ENCODE peak calls at places on chromosomes 11 and 22, in nine cellular contexts. Y is SK-N-SH, A is neural progenitor cell, S is GM23248, O is hepatocyte, N is MM.1S, D is GM23338, H is HCT116, T is PC-3. R is an unnamed sample.

GRCh38 chr11:75520688-75521087 is 5.1 kb downstream of the GDPD5 start:
- DNase-seq in H (no peak), A (no peak), S (no peak), N (no peak), O (no peak), T (no peak), Y (no peak), D (no peak), R (no peak)

GRCh38 chr11:111335596-111335995 is 37.2 kb downstream of the POU2AF3 start:
- DNase-seq in D (no peak), N (no peak), Y (no peak), T (peak), S (peak), A (no peak), H (no peak), O (no peak), R (no peak)

GRCh38 chr11:71425409-71425808 is 22.8 kb downstream of the DHCR7 start:
- DNase-seq in S (no peak), A (peak), D (peak), Y (no peak), O (no peak), H (no peak), N (no peak), T (peak), R (peak)

GRCh38 chr11:133137939-133138338 is 394.4 kb downstream of the OPCML start:
- DNase-seq in T (no peak), O (no peak), D (no peak), S (no peak), H (no peak), Y (no peak), A (no peak), N (no peak), R (no peak)

GRCh38 chr11:1919428-1920127 is at the start of gene TNNT3:
- DNase-seq in H (no peak), S (peak), Y (peak), T (no peak), O (no peak), N (no peak), A (peak), D (no peak), R (no peak)

GRCh38 chr11:45333506-45333971 is 47.4 kb upstream of the SYT13 start:
- DNase-seq in D (peak), A (no peak), Y (peak), H (peak), S (peak), T (peak), O (peak), N (peak), R (peak)

GRCh38 chr11:126083829-126084607 is 21.4 kb upstream of the CDON start:
- DNase-seq in S (no peak), O (no peak), H (no peak), Y (peak), D (no peak), N (peak), A (peak), T (no peak), R (peak)

GRCh38 chr11:84870486-84870885 is 756.7 kb downstream of the DLG2 start:
- DNase-seq in N (no peak), H (no peak), A (no peak), Y (no peak), D (no peak), S (no peak), T (peak), O (no peak), R (no peak)

GRCh38 chr11:130070109-130070828 is 575 bp downstream of the APLP2 start:
- DNase-seq in Y (peak), H (no peak), D (peak), O (peak), S (peak), A (peak), N (peak), T (peak), R (peak)

GRCh38 chr22:31637375-31637937 is 24.6 kb downstream of the PISD start:
- DNase-seq in Y (no peak), A (no peak), N (no peak), S (no peak), O (no peak), H (no peak), T (no peak), D (peak), R (peak)

GRCh38 chr22:24567668-24568067 is 11.9 kb downstream of the SNRPD3 start:
- DNase-seq in D (no peak), S (no peak), Y (no peak), H (no peak), N (no peak), A (no peak), O (no peak), T (no peak), R (no peak)

GRCh38 chr11:44744160-44744559 is 17.4 kb downstream of the TSPAN18 start:
- DNase-seq in N (no peak), H (no peak), Y (peak), A (no peak), D (no peak), T (no peak), S (peak), O (no peak), R (no peak)

GRCh38 chr11:128775513-128775912 is 81.6 kb downstream of the FLI1 start:
- DNase-seq in D (no peak), A (no peak), T (no peak), Y (no peak), O (no peak), H (no peak), S (no peak), N (no peak), R (no peak)

GRCh38 chr11:47051217-47051616 is 114.7 kb downstream of the CSTPP1 start:
- DNase-seq in D (no peak), O (no peak), S (peak), H (no peak), Y (no peak), N (no peak), T (no peak), A (no peak), R (no peak)

GRCh38 chr22:22428222-22429098 is 80.1 kb downstream of the ZNF280B start:
- DNase-seq in Y (no peak), O (no peak), A (no peak), D (no peak), S (no peak), H (no peak), N (no peak), T (no peak), R (no peak)

GRCh38 chr22:46390652-46391301 is 55.3 kb downstream of the TRMU start:
- DNase-seq in Y (peak), S (peak), H (no peak), T (peak), D (no peak), O (no peak), N (no peak), A (peak), R (no peak)

GRCh38 chr11:121035823-121036222 is 11.9 kb downstream of the TBCEL start:
- DNase-seq in H (no peak), O (no peak), T (no peak), D (no peak), S (no peak), A (no peak), N (peak), Y (no peak), R (no peak)

GRCh38 chr11:126277780-126278179 is 5.1 kb upstream of the TIRAP start:
- DNase-seq in O (no peak), D (no peak), H (no peak), Y (no peak), S (no peak), A (no peak), T (no peak), N (no peak), R (no peak)

GRCh38 chr22:38923463-38924196 is 33.8 kb upstream of the APOBEC3A start:
- DNase-seq in D (peak), T (peak), H (peak), A (peak), N (no peak), Y (peak), O (peak), S (peak), R (no peak)

GRCh38 chr11:17989306-17989705 is 23.5 kb downstream of the SERGEF start:
- DNase-seq in D (no peak), S (no peak), T (no peak), O (no peak), Y (no peak), H (no peak), A (no peak), N (no peak), R (no peak)

GRCh38 chr11:96197221-96197620 is 145.8 kb downstream of the MAML2 start:
- DNase-seq in O (no peak), N (no peak), H (no peak), Y (no peak), S (peak), T (no peak), D (no peak), A (no peak), R (no peak)

GRCh38 chr11:70538641-70539359 is 140.5 kb downstream of the CTTN start:
- DNase-seq in S (no peak), Y (peak), A (no peak), T (no peak), N (no peak), D (no peak), H (no peak), O (no peak), R (no peak)

GRCh38 chr11:3206128-3206921 is 12.3 kb downstream of the MRGPRG start:
- DNase-seq in D (no peak), S (no peak), T (no peak), A (no peak), Y (no peak), H (no peak), N (no peak), O (no peak), R (no peak)
- TF ChIP-seq EZH2phosphoT487 in D (no peak), S (no peak), T (no peak), A (no peak), Y (no peak), H (no peak), N (no peak), O (no peak), R (no peak)

GRCh38 chr22:30261134-30261533 is 5.5 kb downstream of the OSM start:
- DNase-seq in Y (no peak), D (no peak), S (no peak), H (no peak), A (no peak), T (no peak), O (no peak), N (no peak), R (no peak)
- TF ChIP-seq EZH2phosphoT487 in Y (no peak), D (no peak), S (no peak), H (no peak), A (no peak), T (no peak), O (no peak), N (no peak), R (no peak)

DNA sequence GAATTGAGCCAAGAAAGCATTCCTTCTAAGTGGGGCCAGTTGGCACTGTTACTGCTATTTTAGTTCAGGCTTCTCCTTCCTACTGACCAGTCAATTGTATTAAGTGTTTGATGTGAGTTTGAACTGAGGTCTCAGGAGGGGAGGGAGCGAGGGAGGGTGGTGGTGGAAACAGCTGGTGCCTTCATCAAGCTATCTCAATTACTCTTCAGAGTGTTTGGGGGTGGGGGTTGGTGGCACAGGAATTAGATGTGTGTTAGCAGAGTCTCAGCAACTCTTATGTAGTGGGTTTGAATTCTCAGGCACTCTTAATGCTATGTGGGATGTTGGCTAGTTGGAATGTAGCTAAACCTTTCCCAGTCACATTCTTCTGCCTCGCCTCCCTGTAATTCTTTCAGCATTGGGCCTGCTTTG is 14.5 kb downstream of the CTNND1 start:
- DNase-seq in O (no peak), S (peak), H (no peak), A (peak), D (peak), Y (no peak), N (no peak), T (no peak), R (no peak)
- TF ChIP-seq EZH2phosphoT487 in O (no peak), S (no peak), H (no peak), A (no peak), D (no peak), Y (no peak), N (no peak), T (no peak), R (no peak)

GRCh38 chr11:100671471-100671870 is 15.6 kb upstream of the ARHGAP42 start:
- DNase-seq in D (no peak), S (no peak), A (no peak), O (no peak), N (no peak), H (no peak), T (peak), Y (no peak), R (no peak)
- TF ChIP-seq EZH2phosphoT487 in D (no peak), S (no peak), A (no peak), O (no peak), N (no peak), H (no peak), T (no peak), Y (no peak), R (no peak)

GRCh38 chr11:103354656-103355055 is 245.4 kb downstream of the DYNC2H1 start:
- DNase-seq in N (no peak), O (no peak), S (no peak), T (no peak), D (no peak), H (no peak), A (no peak), Y (no peak), R (no peak)

GRCh38 chr11:103359221-103359620 is 250.0 kb downstream of the DYNC2H1 start:
- DNase-seq in D (no peak), Y (no peak), H (no peak), S (no peak), A (no peak), O (no peak), N (no peak), T (no peak), R (no peak)

GRCh38 chr11:103358251-103358650 is 249.0 kb downstream of the DYNC2H1 start:
- DNase-seq in N (no peak), H (no peak), D (no peak), A (no peak), S (no peak), O (no peak), Y (no peak), T (no peak), R (no peak)
- TF ChIP-seq EZH2phosphoT487 in N (no peak), H (no peak), D (no peak), A (no peak), S (no peak), O (no peak), Y (no peak), T (no peak), R (no peak)

DNA sequence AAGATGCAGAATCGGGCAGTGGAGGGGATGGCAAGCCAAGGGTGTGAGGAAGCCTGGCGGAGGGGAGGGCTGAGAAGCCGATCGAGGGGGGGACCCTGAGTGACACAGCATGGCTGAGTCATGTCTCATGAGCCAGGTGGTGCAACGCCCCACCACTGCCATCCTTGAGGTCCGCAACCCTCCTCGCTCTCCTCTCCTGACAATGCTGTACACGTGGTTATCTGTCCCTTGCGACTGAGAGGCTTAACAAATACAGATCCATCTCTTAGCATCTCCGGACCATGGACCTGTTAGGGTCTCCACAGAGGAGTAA is 14.2 kb downstream of the SLC22A12 start:
- DNase-seq in O (no peak), H (no peak), T (no peak), A (no peak), D (no peak), S (no peak), Y (no peak), N (no peak), R (no peak)
- TF ChIP-seq EZH2phosphoT487 in O (no peak), H (no peak), T (no peak), A (no peak), D (no peak), S (no peak), Y (no peak), N (no peak), R (no peak)